ENCODE peak calls at places on chromosomes 12 and 14, in nine cellular contexts. One of them, this sample, is unnamed.
A peak's percentile ranks its signal among the peaks of the same experiment; 100 is the strongest.

GRCh38 chr12:124686001-124686884 is 118.8 kb upstream of the NCOR2 start:
- DNase-seq in astrocyte of the cerebellum: no peak
- DNase-seq in cardiac muscle cell: no peak
- DNase-seq in activated CD4-positive, alpha-beta T cell treated with anti-CD3 and anti-CD28 coated beads for 48 hours: no peak
- DNase-seq in AML-193: no peak
- DNase-seq in tibial artery: no peak
- DNase-seq in Right ventricle myocardium inferior: no peak
- DNase-seq in HCEC 1CT: peak; percentile 35
- DNase-seq in HCT116: no peak
- DNase-seq in this sample: peak; percentile 72

GRCh38 chr12:131098178-131098981 is 144.7 kb downstream of the ADGRD1 start:
- DNase-seq in astrocyte of the cerebellum: no peak
- DNase-seq in cardiac muscle cell: no peak
- DNase-seq in activated CD4-positive, alpha-beta T cell treated with anti-CD3 and anti-CD28 coated beads for 48 hours: no peak
- DNase-seq in AML-193: no peak
- DNase-seq in tibial artery: no peak
- DNase-seq in Right ventricle myocardium inferior: peak; percentile 30
- DNase-seq in HCEC 1CT: no peak
- DNase-seq in HCT116: no peak
- DNase-seq in this sample: no peak

GRCh38 chr12:70815866-70816470 is 104.6 kb downstream of the PTPRR start:
- DNase-seq in astrocyte of the cerebellum: no peak
- DNase-seq in cardiac muscle cell: no peak
- DNase-seq in activated CD4-positive, alpha-beta T cell treated with anti-CD3 and anti-CD28 coated beads for 48 hours: no peak
- DNase-seq in AML-193: no peak
- DNase-seq in tibial artery: no peak
- DNase-seq in Right ventricle myocardium inferior: no peak
- DNase-seq in HCEC 1CT: no peak
- DNase-seq in HCT116: no peak
- DNase-seq in this sample: no peak

GRCh38 chr14:98871796-98872195 is 400.2 kb downstream of the BCL11B start:
- DNase-seq in astrocyte of the cerebellum: peak; percentile 26
- DNase-seq in cardiac muscle cell: no peak
- DNase-seq in activated CD4-positive, alpha-beta T cell treated with anti-CD3 and anti-CD28 coated beads for 48 hours: no peak
- DNase-seq in AML-193: no peak
- DNase-seq in tibial artery: no peak
- DNase-seq in Right ventricle myocardium inferior: no peak
- DNase-seq in HCEC 1CT: no peak
- DNase-seq in HCT116: no peak
- DNase-seq in this sample: no peak

GRCh38 chr12:28993720-28994119 is 155.4 kb upstream of the FAR2 start:
- DNase-seq in astrocyte of the cerebellum: no peak
- DNase-seq in cardiac muscle cell: peak; percentile 30
- DNase-seq in activated CD4-positive, alpha-beta T cell treated with anti-CD3 and anti-CD28 coated beads for 48 hours: no peak
- DNase-seq in AML-193: no peak
- DNase-seq in tibial artery: no peak
- DNase-seq in Right ventricle myocardium inferior: no peak
- DNase-seq in HCEC 1CT: no peak
- DNase-seq in HCT116: no peak
- DNase-seq in this sample: peak; percentile 4

GRCh38 chr12:124390442-124391116 is 95.7 kb downstream of the RFLNA start:
- DNase-seq in astrocyte of the cerebellum: no peak
- DNase-seq in cardiac muscle cell: no peak
- DNase-seq in activated CD4-positive, alpha-beta T cell treated with anti-CD3 and anti-CD28 coated beads for 48 hours: no peak
- DNase-seq in AML-193: peak; percentile 61
- DNase-seq in tibial artery: peak; percentile 87
- DNase-seq in Right ventricle myocardium inferior: peak; percentile 89
- DNase-seq in HCEC 1CT: peak; percentile 87
- DNase-seq in HCT116: peak; percentile 27
- DNase-seq in this sample: peak; percentile 85

GRCh38 chr12:92144631-92145480 is 790 bp downstream of the BTG1 start:
- DNase-seq in astrocyte of the cerebellum: no peak
- DNase-seq in cardiac muscle cell: peak; percentile 52
- DNase-seq in activated CD4-positive, alpha-beta T cell treated with anti-CD3 and anti-CD28 coated beads for 48 hours: peak; percentile 67
- DNase-seq in AML-193: no peak
- DNase-seq in tibial artery: peak; percentile 81
- DNase-seq in Right ventricle myocardium inferior: peak; percentile 79
- DNase-seq in HCEC 1CT: peak; percentile 66
- DNase-seq in HCT116: no peak
- DNase-seq in this sample: peak; percentile 75

GRCh38 chr14:102821252-102821651 is 44.0 kb downstream of the TRAF3 start:
- DNase-seq in astrocyte of the cerebellum: no peak
- DNase-seq in cardiac muscle cell: no peak
- DNase-seq in activated CD4-positive, alpha-beta T cell treated with anti-CD3 and anti-CD28 coated beads for 48 hours: no peak
- DNase-seq in AML-193: no peak
- DNase-seq in tibial artery: no peak
- DNase-seq in Right ventricle myocardium inferior: no peak
- DNase-seq in HCEC 1CT: no peak
- DNase-seq in HCT116: no peak
- DNase-seq in this sample: no peak

GRCh38 chr12:49055092-49055491 is 5.5 kb downstream of the KMT2D start:
- DNase-seq in astrocyte of the cerebellum: no peak
- DNase-seq in cardiac muscle cell: no peak
- DNase-seq in activated CD4-positive, alpha-beta T cell treated with anti-CD3 and anti-CD28 coated beads for 48 hours: no peak
- DNase-seq in AML-193: no peak
- DNase-seq in tibial artery: no peak
- DNase-seq in Right ventricle myocardium inferior: no peak
- DNase-seq in HCEC 1CT: no peak
- DNase-seq in HCT116: no peak
- DNase-seq in this sample: no peak

This sample was measured in foreskin fibroblast.